ENCODE peak calls at places on chromosomes 1 and 21, in five cellular contexts. F is HepG2, O is K562, K is H1, D is HCT116. W is an unnamed sample. For H3K4me1, the result is how much of the 10 kb centered on the place peaks cover.

GRCh38 chr1:110292327-110292741 is 46.8 kb upstream of the RBM15 start:
- DNase-seq in F (no peak), O (no peak), K (no peak), D (no peak), W (no peak)

GRCh38 chr1:15038232-15039016 is 115.1 kb upstream of the TMEM51 start:
- DNase-seq in F (peak), O (peak), K (no peak), D (peak), W (peak)

GRCh38 chr1:201143726-201144635 is 10.3 kb downstream of the TMEM9 start:
- DNase-seq in F (no peak), O (no peak), K (no peak), D (no peak), W (no peak)

GRCh38 chr1:48341221-48341620 is 118.7 kb downstream of the SLC5A9 start:
- DNase-seq in F (no peak), O (no peak), K (no peak), D (no peak), W (no peak)

GRCh38 chr1:192311281-192311680 is 5.5 kb upstream of the RGS21 start:
- DNase-seq in F (peak), O (peak), K (no peak), D (peak), W (peak)

GRCh38 chr1:151888972-151889570 is 20.2 kb downstream of the THEM4 start:
- DNase-seq in F (no peak), O (no peak), K (no peak), D (no peak), W (no peak)

GRCh38 chr1:228394571-228395394 is 11.9 kb downstream of the TRIM11 start:
- DNase-seq in F (peak), O (no peak), K (no peak), D (no peak), W (no peak)

GRCh38 chr1:181310560-181310959 is 172.8 kb upstream of the CACNA1E start:
- DNase-seq in F (peak), O (no peak), K (no peak), D (peak), W (no peak)

GRCh38 chr1:67429011-67429527 is 1.1 kb downstream of the SERBP1 start:
- DNase-seq in F (no peak), O (peak), K (no peak), D (no peak), W (no peak)

GRCh38 chr1:94055459-94056122 is 65.4 kb downstream of the ABCA4 start:
- DNase-seq in F (no peak), O (no peak), K (no peak), D (no peak), W (no peak)

GRCh38 chr1:98044766-98045165 is 123.9 kb upstream of the DPYD start:
- DNase-seq in F (no peak), O (no peak), K (peak), D (no peak), W (no peak)

GRCh38 chr1:227318852-227319607 is 738 bp upstream of the CDC42BPA start:
- DNase-seq in F (peak), O (peak), K (peak), D (no peak), W (peak)

GRCh38 chr21:42006765-42007164 is 3.4 kb downstream of the ZBTB21 start:
- DNase-seq in F (no peak), O (no peak), K (no peak), D (no peak), W (no peak)

GRCh38 chr1:228099331-228099732 is 3.8 kb downstream of the C1orf35 start:
- DNase-seq in F (no peak), O (peak), K (no peak), D (no peak), W (no peak)

GRCh38 chr1:42266253-42267135 is 68.5 kb downstream of the FOXJ3 start:
- DNase-seq in F (no peak), O (no peak), K (peak), D (no peak), W (no peak)

GRCh38 chr1:158249646-158250045 is 4.6 kb upstream of the CD1A start:
- DNase-seq in F (no peak), O (no peak), K (no peak), D (no peak), W (no peak)

GRCh38 chr1:92961896-92962752 is 862 bp upstream of the DIPK1A start:
- DNase-seq in F (peak), O (peak), K (no peak), D (peak), W (peak)

GRCh38 chr1:37553598-37553926 is 531 bp downstream of the SNIP1 start:
- DNase-seq in F (no peak), O (no peak), K (no peak), D (no peak), W (no peak)

GRCh38 chr1:206892351-206892984 is 4.8 kb upstream of the IL24 start:
- DNase-seq in F (no peak), O (no peak), K (no peak), D (no peak), W (no peak)

GRCh38 chr21:33478858-33479678 is 706 bp downstream of the TMEM50B start:
- DNase-seq in F (peak), O (peak), K (peak), D (no peak), W (no peak)

GRCh38 chr1:48023488-48023887 is 26.3 kb upstream of the TRABD2B start:
- DNase-seq in F (no peak), O (no peak), K (no peak), D (no peak), W (no peak)

GRCh38 chr1:44423706-44424546 is 18.9 kb downstream of the RNF220 start:
- DNase-seq in F (no peak), O (no peak), K (no peak), D (no peak), W (no peak)

GRCh38 chr1:80882552-80882951 is 918.2 kb upstream of the ADGRL2 start:
- DNase-seq in F (peak), O (no peak), K (no peak), D (no peak), W (no peak)

GRCh38 chr1:192859808-192860207 is 51.0 kb downstream of the RGS2 start:
- DNase-seq in F (no peak), O (no peak), K (no peak), D (no peak), W (no peak)

GRCh38 chr1:94329986-94330385 is 88.2 kb upstream of the ABCD3 start:
- DNase-seq in F (peak), O (no peak), K (no peak), D (no peak), W (peak)

GRCh38 chr1:216290074-216290473 is 133.2 kb downstream of the USH2A start:
- DNase-seq in F (no peak), O (no peak), K (no peak), D (no peak), W (no peak)

GRCh38 chr21:39525129-39525528 is 73.4 kb downstream of the SH3BGR start:
- DNase-seq in F (no peak), O (no peak), K (no peak), D (no peak), W (no peak)

GRCh38 chr1:235176486-235176885 is 15.4 kb upstream of the RBM34 start:
- DNase-seq in F (no peak), O (no peak), K (no peak), D (no peak), W (no peak)

GRCh38 chr21:15421947-15422346 is 307.8 kb upstream of the USP25 start:
- DNase-seq in F (no peak), O (no peak), K (no peak), D (no peak), W (no peak)

GRCh38 chr21:15423676-15424445 is 305.9 kb upstream of the USP25 start:
- DNase-seq in F (no peak), O (no peak), K (no peak), D (no peak), W (peak)

GRCh38 chr21:15425049-15425448 is 304.7 kb upstream of the USP25 start:
- DNase-seq in F (no peak), O (no peak), K (no peak), D (no peak), W (no peak)

GRCh38 chr21:15421521-15421920 is 308.3 kb upstream of the USP25 start:
- DNase-seq in F (no peak), O (no peak), K (no peak), D (no peak), W (no peak)

DNA sequence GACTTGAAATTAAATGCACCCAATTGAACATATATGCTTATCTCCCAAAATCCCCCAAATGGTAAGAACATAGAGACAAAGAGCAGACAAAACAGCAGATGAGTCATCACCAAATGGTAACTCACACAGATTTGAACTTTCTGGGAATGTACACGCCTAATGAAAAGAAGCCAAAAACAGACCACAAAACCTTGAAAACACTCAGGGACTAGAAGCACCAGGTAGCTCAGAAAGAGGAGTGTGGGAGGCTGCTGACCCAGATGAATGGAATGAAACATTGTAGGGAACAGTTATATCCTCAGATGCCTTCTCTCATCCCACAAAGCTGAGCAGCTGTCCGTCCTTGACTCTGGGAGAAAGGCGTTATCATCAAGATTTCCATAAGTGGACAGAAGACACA is 307.0 kb upstream of the USP25 start:
- DNase-seq in F (no peak), O (no peak), K (no peak), D (no peak), W (no peak)
- TF ChIP-seq ZNF274 in F (no peak), O (no peak), K (no peak), D (no peak), W (no peak)

GRCh38 chr1:9246215-9246614 is 11.6 kb downstream of the H6PD start:
- DNase-seq in F (no peak), O (no peak), K (no peak), D (no peak), W (no peak)

GRCh38 chr1:9248341-9249262 is 14.0 kb downstream of the H6PD start:
- DNase-seq in F (no peak), O (no peak), K (no peak), D (no peak), W (no peak)

GRCh38 chr1:9247894-9248293 is 13.3 kb downstream of the H6PD start:
- DNase-seq in F (no peak), O (no peak), K (no peak), D (no peak), W (no peak)

GRCh38 chr1:9245661-9246060 is 11.1 kb downstream of the H6PD start:
- DNase-seq in F (no peak), O (no peak), K (no peak), D (no peak), W (no peak)

DNA sequence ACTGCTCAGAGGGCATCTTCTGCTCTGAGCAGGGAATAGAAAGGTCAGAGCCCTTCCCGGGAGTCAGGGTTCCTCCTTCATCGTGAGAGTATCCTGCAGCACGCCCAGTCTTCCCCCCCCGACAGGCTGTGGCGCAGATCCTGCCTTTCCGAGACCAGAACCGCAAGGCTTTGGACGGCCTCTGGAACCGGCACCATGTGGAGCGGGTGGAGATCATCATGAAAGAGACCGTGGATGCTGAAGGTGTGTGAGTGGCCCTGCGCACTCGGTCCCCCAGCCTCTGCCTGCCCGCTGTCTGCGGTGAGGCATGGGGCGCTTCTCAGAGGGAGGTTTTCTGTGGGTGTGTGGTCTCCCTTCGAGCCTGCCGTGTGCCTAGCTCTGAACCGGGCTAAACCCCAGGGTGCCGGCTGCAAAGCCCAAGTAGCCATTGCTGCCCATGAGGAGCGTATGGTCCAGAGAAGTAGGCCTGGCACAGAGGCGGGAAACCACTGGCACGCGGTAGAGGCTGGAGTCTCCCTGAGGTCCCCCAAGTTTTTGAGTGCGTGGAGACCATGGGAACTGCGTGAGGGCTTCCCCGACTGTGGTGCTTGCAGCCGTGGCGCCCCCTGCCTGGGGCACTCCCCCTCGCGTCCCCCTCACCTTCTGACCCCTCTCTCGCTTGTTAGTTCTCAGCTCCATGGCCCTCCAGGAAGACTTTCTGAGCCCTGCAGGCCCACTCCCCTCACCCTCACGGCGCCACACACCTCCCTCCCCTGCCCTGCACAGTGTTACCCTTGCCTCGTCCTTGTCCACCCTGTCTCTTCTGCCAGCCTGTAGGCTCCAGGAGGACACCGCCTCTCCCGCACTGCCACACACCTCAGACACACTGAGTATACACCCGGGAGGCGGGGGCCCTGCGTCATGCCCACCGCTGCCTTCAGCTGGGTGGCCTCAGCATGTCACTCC is 12.5 kb downstream of the H6PD start:
- DNase-seq in F (no peak), O (no peak), K (peak), D (no peak), W (no peak)
- TF ChIP-seq YY1 in F (no peak), O (no peak), K (no peak), D (no peak), W (no peak)

GRCh38 chr21:29301703-29302102 is 3.0 kb downstream of the BACH1 start:
- DNase-seq in F (no peak), O (no peak), K (no peak), D (no peak), W (no peak)

GRCh38 chr21:29300547-29301138 is 1.9 kb downstream of the BACH1 start:
- DNase-seq in F (no peak), O (no peak), K (no peak), D (no peak), W (no peak)

GRCh38 chr21:29303301-29303700 is 4.6 kb downstream of the BACH1 start:
- DNase-seq in F (no peak), O (no peak), K (no peak), D (no peak), W (no peak)

GRCh38 chr21:29304577-29304976 is 5.9 kb downstream of the BACH1 start:
- DNase-seq in F (no peak), O (no peak), K (no peak), D (no peak), W (no peak)

GRCh38 chr21:29302340-29302991 is 3.7 kb downstream of the BACH1 start:
- DNase-seq in F (no peak), O (no peak), K (no peak), D (no peak), W (no peak)
- H3K4me1 ChIP-seq in F (half or more), O (under half), K (under half), D (under half), W (under half)

DNA sequence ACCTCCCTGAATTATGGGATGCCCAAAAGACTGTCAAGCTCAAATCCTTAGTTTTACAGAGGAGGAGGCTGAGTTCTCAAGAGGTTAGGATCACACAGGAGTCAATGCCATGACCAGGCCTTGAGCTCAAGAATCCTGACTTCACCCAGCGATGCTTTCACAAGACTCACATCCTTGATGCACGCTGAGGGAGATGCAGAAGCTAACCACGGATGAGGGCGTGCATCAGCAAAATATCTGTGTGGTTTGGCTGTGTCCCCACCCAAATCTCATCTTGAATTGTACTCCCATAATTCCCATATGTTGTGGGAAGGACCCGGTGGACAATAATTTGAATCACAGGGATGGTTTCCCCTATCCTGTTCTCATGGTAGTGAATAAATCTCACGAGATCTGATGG is 133.2 kb downstream of the KCNJ6 start:
- DNase-seq in F (no peak), O (no peak), K (no peak), D (no peak), W (no peak)
- TF ChIP-seq ZNF274 in F (no peak), O (no peak), K (no peak), D (no peak), W (no peak)

GRCh38 chr1:1253972-1254666 is 7.6 kb upstream of the C1QTNF12 start:
- DNase-seq in F (no peak), O (no peak), K (no peak), D (no peak), W (no peak)

GRCh38 chr1:1254667-1254998 is 8.1 kb upstream of the C1QTNF12 start:
- DNase-seq in F (no peak), O (no peak), K (no peak), D (no peak), W (no peak)

GRCh38 chr1:1255627-1256026 is 9.1 kb upstream of the C1QTNF12 start:
- DNase-seq in F (no peak), O (no peak), K (no peak), D (no peak), W (no peak)

GRCh38 chr1:1253314-1253713 is 6.8 kb upstream of the C1QTNF12 start:
- DNase-seq in F (no peak), O (no peak), K (no peak), D (no peak), W (no peak)

DNA sequence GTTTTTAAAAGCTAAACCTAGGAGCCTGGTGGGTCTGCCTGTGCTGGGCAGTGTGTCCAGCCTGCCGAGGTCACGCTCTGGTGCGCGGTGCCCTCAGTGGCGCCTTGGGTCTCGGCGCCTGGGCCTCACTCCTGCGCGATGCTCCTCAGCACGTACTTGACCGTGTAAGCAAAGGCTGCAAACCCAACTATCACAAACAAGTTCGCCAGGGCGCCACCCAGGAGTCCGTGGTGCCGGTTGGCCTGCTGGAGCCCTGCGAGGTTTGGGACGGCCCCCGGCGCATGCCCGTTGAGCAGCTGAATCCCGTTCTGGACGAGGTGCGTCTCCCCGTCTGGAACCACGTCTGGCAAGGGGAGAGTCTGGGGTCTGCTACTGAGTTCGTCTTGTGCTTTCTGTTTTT is 8.6 kb upstream of the C1QTNF12 start:
- DNase-seq in F (no peak), O (no peak), K (no peak), D (no peak), W (no peak)
- TF ChIP-seq YY1 in F (no peak), O (no peak), K (no peak), D (no peak), W (no peak)